ENCODE peak calls at places on chromosomes 13 and 19, in seven cellular contexts. U is neuronal stem cell, M is H9, B is IMR-90, N is H1, L is mesenchymal stem cell, V is trophoblast cell. Y is an unnamed sample.

GRCh38 chr19:54108496-54108895 is 5.8 kb downstream of the NDUFA3 start:
- DNase-seq in U (no peak), M (no peak), B (no peak), N (no peak), L (no peak), V (no peak), Y (no peak)

GRCh38 chr19:39839678-39840327 is 5.8 kb upstream of the DYRK1B start:
- DNase-seq in U (no peak), M (no peak), B (no peak), N (no peak), L (no peak), V (peak; percentile 75), Y (no peak)

GRCh38 chr19:49981603-49982593 is 20.9 kb upstream of the SIGLEC11 start:
- DNase-seq in U (no peak), M (no peak), B (no peak), N (no peak), L (no peak), V (no peak), Y (no peak)

GRCh38 chr19:48190288-48191284 is 20.1 kb downstream of the ZSWIM9 start:
- DNase-seq in U (no peak), M (peak; percentile 98), B (peak; percentile 82), N (peak; percentile 91), L (peak; percentile 64), V (peak; percentile 27), Y (peak; percentile 99)

GRCh38 chr13:27037171-27037570 is 134.4 kb downstream of the USP12 start:
- DNase-seq in U (no peak), M (no peak), B (no peak), N (no peak), L (no peak), V (no peak), Y (no peak)

GRCh38 chr13:105773887-105774538 is 761.4 kb downstream of the EFNB2 start:
- DNase-seq in U (no peak), M (no peak), B (peak; percentile 57), N (no peak), L (peak; percentile 94), V (peak; percentile 63), Y (peak; percentile 75)

GRCh38 chr13:43272866-43273265 is 249.5 kb downstream of the DNAJC15 start:
- DNase-seq in U (no peak), M (no peak), B (no peak), N (no peak), L (no peak), V (no peak), Y (peak; percentile 53)

GRCh38 chr19:5864725-5865486 is 5.4 kb downstream of the FUT5 start:
- DNase-seq in U (no peak), M (no peak), B (no peak), N (no peak), L (no peak), V (no peak), Y (peak; percentile 19)

GRCh38 chr13:84524586-84524985 is 642.3 kb upstream of the SLITRK1 start:
- DNase-seq in U (no peak), M (no peak), B (no peak), N (no peak), L (no peak), V (no peak), Y (no peak)

GRCh38 chr13:31945202-31945978 is 86.2 kb upstream of the FRY start:
- DNase-seq in U (no peak), M (peak; percentile 39), B (peak; percentile 81), N (no peak), L (peak; percentile 45), V (peak; percentile 11), Y (peak; percentile 55)

GRCh38 chr19:56084835-56085536 is 36.1 kb downstream of the ZNF787 start:
- DNase-seq in U (no peak), M (no peak), B (no peak), N (no peak), L (no peak), V (no peak), Y (no peak)

GRCh38 chr19:41551711-41552110 is 24.3 kb upstream of the CEACAM21 start:
- DNase-seq in U (no peak), M (no peak), B (no peak), N (no peak), L (no peak), V (no peak), Y (no peak)

GRCh38 chr19:41554902-41555301 is 21.1 kb upstream of the CEACAM21 start:
- DNase-seq in U (no peak), M (no peak), B (no peak), N (no peak), L (peak; percentile 11), V (no peak), Y (no peak)

GRCh38 chr19:41553804-41554203 is 22.2 kb upstream of the CEACAM21 start:
- DNase-seq in U (no peak), M (no peak), B (no peak), N (no peak), L (no peak), V (no peak), Y (no peak)

GRCh38 chr19:41552558-41552957 is 23.4 kb upstream of the CEACAM21 start:
- DNase-seq in U (no peak), M (no peak), B (no peak), N (no peak), L (no peak), V (no peak), Y (no peak)

GRCh38 chr19:41555752-41556151 is 20.2 kb upstream of the CEACAM21 start:
- DNase-seq in U (no peak), M (no peak), B (no peak), N (no peak), L (no peak), V (no peak), Y (no peak)
- H2AK5ac ChIP-seq in U (no peak overlapping the region), M (no peak overlapping the region), B (no peak overlapping the region), N (no peak overlapping the region), L (no peak overlapping the region), V (no peak overlapping the region), Y (no peak overlapping the region)

DNA sequence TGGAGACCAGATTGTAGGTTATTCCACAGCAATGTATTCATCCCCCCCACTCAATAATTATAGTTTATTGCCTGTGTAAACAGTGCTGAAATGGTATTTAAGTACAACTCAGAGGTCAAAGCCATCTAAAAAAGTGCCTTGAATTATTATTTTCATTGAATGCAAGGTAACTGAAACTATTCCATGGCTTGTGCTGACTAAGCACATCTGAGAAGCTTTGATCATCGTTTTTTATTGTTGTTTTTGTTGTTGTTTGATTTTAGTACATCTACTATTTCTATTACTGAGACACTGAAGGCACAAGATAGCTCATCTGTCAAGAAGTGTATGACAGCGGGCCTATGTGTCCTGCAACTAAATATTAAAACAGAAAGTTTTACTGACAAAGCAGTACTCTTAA is 308.0 kb downstream of the OXGR1 start:
- DNase-seq in U (no peak), M (no peak), B (no peak), N (no peak), L (no peak), V (no peak), Y (no peak)
- H2AK5ac ChIP-seq in U (no peak overlapping the region), M (no peak overlapping the region), B (no peak overlapping the region), N (no peak overlapping the region), L (no peak overlapping the region), V (no peak overlapping the region), Y (no peak overlapping the region)

DNA sequence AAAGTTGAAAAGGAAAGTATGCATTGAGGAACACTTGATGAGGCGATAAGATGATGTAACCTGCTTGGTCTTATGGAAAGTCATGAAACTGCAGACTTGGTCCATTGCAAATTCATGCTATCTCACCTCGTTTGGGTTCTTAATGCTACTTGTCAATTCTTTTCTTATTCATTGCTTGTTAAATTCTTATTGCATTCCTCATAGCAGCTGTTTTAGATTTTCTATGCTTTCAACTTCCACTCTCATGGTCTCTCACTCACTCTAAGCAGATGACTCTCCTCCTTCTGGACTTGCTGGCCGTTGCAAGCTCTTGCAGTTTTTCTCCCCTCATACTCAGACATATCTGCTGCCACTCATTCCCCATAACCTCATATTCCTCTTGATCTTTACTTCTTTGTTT is 67.8 kb upstream of the CSNK1A1L start:
- DNase-seq in U (no peak), M (no peak), B (peak; percentile 89), N (no peak), L (peak; percentile 31), V (no peak), Y (peak; percentile 60)
- H2AK5ac ChIP-seq in U (no peak overlapping the region), M (no peak overlapping the region), B (no peak overlapping the region), N (no peak overlapping the region), L (no peak overlapping the region), V (no peak overlapping the region), Y (no peak overlapping the region)

GRCh38 chr19:12689012-12689411 is 1.2 kb downstream of the GNG14 start:
- DNase-seq in U (no peak), M (no peak), B (no peak), N (no peak), L (no peak), V (no peak), Y (no peak)
- H2AK5ac ChIP-seq in U (no peak overlapping the region), M (no peak overlapping the region), B (no peak overlapping the region), N (no peak overlapping the region), L (no peak overlapping the region), V (no peak overlapping the region), Y (no peak overlapping the region)

GRCh38 chr19:42428676-42429075 is 1.5 kb upstream of the LIPE start:
- DNase-seq in U (no peak), M (no peak), B (no peak), N (no peak), L (no peak), V (no peak), Y (no peak)

GRCh38 chr19:42424712-42425131 is 2.5 kb downstream of the LIPE start:
- DNase-seq in U (no peak), M (peak; percentile 67), B (no peak), N (no peak), L (no peak), V (no peak), Y (peak; percentile 45)

GRCh38 chr19:42426643-42427042 is 545 bp downstream of the LIPE start:
- DNase-seq in U (no peak), M (no peak), B (no peak), N (no peak), L (no peak), V (no peak), Y (no peak)

GRCh38 chr19:42424345-42424707 is 2.9 kb downstream of the LIPE start:
- DNase-seq in U (no peak), M (no peak), B (no peak), N (no peak), L (no peak), V (no peak), Y (peak; percentile 22)

DNA sequence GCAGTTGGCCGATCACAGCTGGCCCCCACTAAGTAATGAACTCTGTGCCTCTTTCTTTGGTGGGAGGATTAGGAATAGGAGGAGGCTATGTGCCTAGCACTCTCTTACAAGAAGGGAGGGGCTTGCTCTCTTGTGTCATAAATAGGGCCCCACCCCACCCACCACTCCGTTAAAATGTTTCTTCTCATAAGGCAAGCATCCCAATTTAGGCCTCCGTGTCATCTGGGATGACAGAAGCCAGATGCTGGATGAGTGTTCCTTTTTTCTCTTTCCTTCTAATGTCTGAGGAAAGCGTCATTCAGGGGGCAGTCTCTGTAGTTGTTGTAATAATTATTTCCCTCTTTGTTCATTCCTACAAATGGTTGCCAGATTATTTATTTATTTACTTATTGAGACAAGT is at the start of gene LIPE:
- DNase-seq in U (no peak), M (no peak), B (no peak), N (no peak), L (peak; percentile 71), V (no peak), Y (no peak)
- H2AK5ac ChIP-seq in U (no peak within 1 kb of the TSS), M (no peak within 1 kb of the TSS), B (no peak within 1 kb of the TSS), N (no peak within 1 kb of the TSS), L (no peak within 1 kb of the TSS), V (no peak within 1 kb of the TSS), Y (no peak within 1 kb of the TSS)

GRCh38 chr19:30549151-30549550 is 177.0 kb downstream of the ZNF536 start:
- DNase-seq in U (no peak), M (no peak), B (no peak), N (no peak), L (no peak), V (no peak), Y (no peak)
- H2AK5ac ChIP-seq in U (no peak overlapping the region), M (no peak overlapping the region), B (no peak overlapping the region), N (no peak overlapping the region), L (no peak overlapping the region), V (no peak overlapping the region), Y (no peak overlapping the region)

GRCh38 chr19:46622118-46622446 is 2.8 kb downstream of the PTGIR start:
- DNase-seq in U (no peak), M (no peak), B (no peak), N (no peak), L (no peak), V (no peak), Y (no peak)
- H2AK5ac ChIP-seq in U (peak overlapping the region; percentile 87), M (no peak overlapping the region), B (peak overlapping the region; percentile 88), N (no peak overlapping the region), L (no peak overlapping the region), V (no peak overlapping the region), Y (no peak overlapping the region)